ENCODE peak calls at places on chromosomes 2 and 18, in five cellular contexts. I is DMS79, Z is SK-N-SH, B is GM10248, G is LoVo. D is an unnamed sample.

GRCh38 chr18:10353791-10354190 is 100.6 kb upstream of the APCDD1 start:
- DNase-seq in Z (no peak), G (no peak), B (no peak), I (no peak), D (peak; percentile 52)

GRCh38 chr2:176088048-176088936 is 4.2 kb upstream of the HOXD13 start:
- DNase-seq in B (peak; percentile 54), I (peak; percentile 42), G (peak; percentile 61), Z (peak; percentile 86), D (peak; percentile 14)

GRCh38 chr2:73700661-73701447 is 36.3 kb downstream of the TPRKB start:
- DNase-seq in I (no peak), B (no peak), Z (no peak), G (no peak), D (no peak)

GRCh38 chr2:173214213-173214612 is 138.6 kb downstream of the MAP3K20 start:
- DNase-seq in B (no peak), I (no peak), G (no peak), Z (no peak), D (no peak)

GRCh38 chr2:205563646-205564045 is 118.7 kb upstream of the NRP2 start:
- DNase-seq in B (no peak), Z (peak; percentile 26), G (no peak), I (no peak), D (peak; percentile 7)

GRCh38 chr2:46480562-46480961 is 1.2 kb downstream of the TMEM247 start:
- DNase-seq in I (peak; percentile 40), G (no peak), Z (no peak), B (no peak), D (no peak)

GRCh38 chr18:70249118-70249517 is 39.7 kb upstream of the SOCS6 start:
- DNase-seq in G (peak; percentile 7), B (no peak), Z (no peak), I (no peak), D (peak; percentile 70)

GRCh38 chr18:9698497-9698896 is 9.6 kb upstream of the RAB31 start:
- DNase-seq in B (no peak), G (no peak), Z (no peak), I (no peak), D (no peak)

GRCh38 chr2:234995332-234996007 is 43.7 kb downstream of the SH3BP4 start:
- DNase-seq in G (no peak), I (no peak), B (no peak), Z (no peak), D (no peak)

GRCh38 chr2:202311823-202312388 is 46.3 kb downstream of the NOP58 start:
- DNase-seq in Z (no peak), I (peak; percentile 94), G (no peak), B (no peak), D (no peak)

GRCh38 chr18:46179306-46179705 is 75.1 kb downstream of the HAUS1 start:
- DNase-seq in I (no peak), B (no peak), G (no peak), Z (no peak), D (no peak)

GRCh38 chr2:85806358-85807118 is 52.7 kb downstream of the ATOH8 start:
- DNase-seq in G (no peak), Z (no peak), B (no peak), I (no peak), D (peak; percentile 57)

GRCh38 chr18:73918816-73919215 is 228.8 kb downstream of the FBXO15 start:
- DNase-seq in G (no peak), I (no peak), Z (no peak), B (no peak), D (no peak)

GRCh38 chr2:221096651-221097567 is 475.2 kb downstream of the EPHA4 start:
- DNase-seq in Z (no peak), B (no peak), G (no peak), I (no peak), D (no peak)

GRCh38 chr2:186544255-186544675 is 45.6 kb upstream of the ITGAV start:
- DNase-seq in B (no peak), G (peak; percentile 44), I (no peak), Z (no peak), D (peak; percentile 90)

GRCh38 chr2:44553456-44553855 is 191.7 kb downstream of the CAMKMT start:
- DNase-seq in I (no peak), G (no peak), Z (no peak), B (no peak), D (peak; percentile 51)

GRCh38 chr2:202169826-202170424 is 68.5 kb downstream of the SUMO1 start:
- DNase-seq in B (no peak), Z (no peak), G (no peak), I (no peak), D (no peak)

GRCh38 chr2:65605427-65606058 is 173.1 kb upstream of the SPRED2 start:
- DNase-seq in G (no peak), B (peak; percentile 22), Z (no peak), I (no peak), D (no peak)

GRCh38 chr2:219475697-219476604 is 22.7 kb upstream of the GMPPA start:
- DNase-seq in G (peak; percentile 61), B (peak; percentile 79), I (no peak), Z (peak; percentile 94), D (peak; percentile 38)

GRCh38 chr18:60130289-60130688 is 230.5 kb downstream of the PMAIP1 start:
- DNase-seq in Z (no peak), G (no peak), I (no peak), B (no peak), D (no peak)

GRCh38 chr2:229553091-229553490 is 161.3 kb downstream of the DNER start:
- DNase-seq in G (no peak), B (no peak), I (no peak), Z (no peak), D (no peak)

GRCh38 chr18:77197073-77197472 is 52.6 kb upstream of the GALR1 start:
- DNase-seq in Z (no peak), I (no peak), B (no peak), G (no peak), D (no peak)

GRCh38 chr2:172239944-172240590 is 137.4 kb upstream of the DLX2 start:
- DNase-seq in I (no peak), Z (no peak), B (no peak), G (no peak), D (no peak)

GRCh38 chr2:55555977-55556376 is 36.5 kb downstream of the CFAP36 start:
- DNase-seq in Z (no peak), B (no peak), I (no peak), G (peak; percentile 45), D (peak; percentile 78)

GRCh38 chr2:229519655-229520054 is 194.7 kb downstream of the DNER start:
- DNase-seq in Z (no peak), G (no peak), I (no peak), B (no peak), D (no peak)

GRCh38 chr2:113799375-113799774 is 42.9 kb upstream of the SLC35F5 start:
- DNase-seq in B (no peak), I (no peak), G (no peak), Z (no peak), D (peak; percentile 18)

GRCh38 chr18:25737710-25738251 is 352.6 kb downstream of the SS18 start:
- DNase-seq in B (no peak), Z (no peak), G (no peak), I (no peak), D (peak; percentile 87)

GRCh38 chr2:205427112-205427511 is 255.2 kb upstream of the NRP2 start:
- DNase-seq in G (no peak), Z (no peak), I (no peak), B (no peak), D (peak; percentile 24)

GRCh38 chr2:74751981-74752808 is 81.7 kb upstream of the HK2 start:
- DNase-seq in I (no peak), G (no peak), Z (no peak), B (no peak), D (peak; percentile 24)

GRCh38 chr2:220999351-220999750 is 572.8 kb downstream of the EPHA4 start:
- DNase-seq in G (no peak), B (no peak), I (no peak), Z (no peak), D (peak; percentile 3)

GRCh38 chr2:234448506-234449169 is 48.2 kb downstream of the ARL4C start:
- DNase-seq in I (no peak), B (no peak), G (no peak), Z (no peak), D (no peak)

GRCh38 chr2:26238301-26238958 is 6.0 kb downstream of the HADHA start:
- DNase-seq in B (no peak), Z (no peak), I (no peak), G (no peak), D (peak; percentile 31)

GRCh38 chr2:239919779-239920545 is 105.2 kb downstream of the NDUFA10 start:
- DNase-seq in I (no peak), B (no peak), G (no peak), Z (no peak), D (no peak)

GRCh38 chr2:211203986-211204385 is 647.6 kb downstream of the CPS1 start:
- DNase-seq in G (no peak), Z (no peak), I (no peak), B (no peak), D (no peak)

D was measured in amniotic epithelial cell.